ENCODE peak calls at places on chromosomes 4 and X, in four cellular contexts. F is HCT116, U is breast epithelium, X is K562. G is an unnamed sample.

GRCh38 chr4:141905751-141906150 is 269.4 kb downstream of the IL15 start:
- DNase-seq in X (no peak), F (no peak), U (no peak), G (no peak)

GRCh38 chr4:100357542-100357941 is 160.3 kb downstream of the EMCN start:
- DNase-seq in X (no peak), F (peak), U (no peak), G (no peak)

GRCh38 chr4:26217429-26217828 is 103.4 kb upstream of the RBPJ start:
- DNase-seq in F (no peak), X (no peak), U (no peak), G (no peak)

GRCh38 chr4:17368408-17368807 is 143.5 kb downstream of the QDPR start:
- DNase-seq in X (no peak), F (no peak), U (no peak), G (no peak)

GRCh38 chr4:138961687-138962086 is 53.9 kb upstream of the NOCT start:
- DNase-seq in X (no peak), F (no peak), U (no peak), G (no peak)

GRCh38 chr4:125315571-125316390 is 1.0 kb downstream of the FAT4 start:
- DNase-seq in U (no peak), F (no peak), X (no peak), G (peak)

GRCh38 chrX:52424658-52425057 is 55.8 kb downstream of the XAGE2 start:
- DNase-seq in X (no peak), U (no peak), F (no peak), G (no peak)

GRCh38 chr4:54661686-54662085 is 3.9 kb downstream of the KIT start:
- DNase-seq in F (no peak), X (no peak), U (no peak), G (no peak)

GRCh38 chr4:112564706-112565270 is 48.8 kb upstream of the NEUROG2 start:
- DNase-seq in F (no peak), U (no peak), X (no peak), G (no peak)

GRCh38 chr4:147927377-147928137 is 195.7 kb downstream of the ARHGAP10 start:
- DNase-seq in F (no peak), U (no peak), X (no peak), G (peak)

GRCh38 chr4:38223801-38224236 is 263.6 kb downstream of the PTTG2 start:
- DNase-seq in X (no peak), U (no peak), F (no peak), G (no peak)

GRCh38 chr4:38230121-38230728 is 270.0 kb downstream of the PTTG2 start:
- DNase-seq in X (peak), U (no peak), F (peak), G (no peak)

GRCh38 chr4:38223306-38223705 is 263.1 kb downstream of the PTTG2 start:
- DNase-seq in U (no peak), X (no peak), F (no peak), G (no peak)

GRCh38 chr4:38226170-38226569 is 266.0 kb downstream of the PTTG2 start:
- DNase-seq in U (no peak), F (no peak), X (no peak), G (no peak)

DNA sequence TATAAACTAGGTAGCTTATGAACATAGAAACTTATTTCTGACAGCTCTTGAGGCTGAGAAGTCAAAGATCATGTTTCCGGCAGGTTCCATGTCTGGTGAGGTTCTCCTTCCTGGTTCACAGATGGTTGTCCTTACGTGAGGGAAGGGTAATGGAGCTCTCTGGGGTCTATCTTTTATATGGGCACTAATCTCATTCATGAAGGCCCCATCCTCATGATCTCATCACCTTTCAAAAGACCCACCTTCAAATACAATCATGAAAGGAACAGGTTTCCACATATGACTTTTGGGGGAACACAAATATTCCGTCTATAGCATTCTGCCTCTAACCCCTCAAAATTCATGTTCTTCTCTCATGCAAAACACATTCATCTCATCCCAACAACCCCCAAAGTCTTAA is 264.7 kb downstream of the PTTG2 start:
- DNase-seq in F (no peak), X (no peak), U (no peak), G (no peak)
- H3K27ac ChIP-seq in F (no peak), X (no peak), U (no peak), G (no peak)

GRCh38 chrX:148593146-148593545 is 92.7 kb downstream of the AFF2 start:
- DNase-seq in F (no peak), U (no peak), X (no peak), G (no peak)
- TF ChIP-seq POLR2A in F (no peak), U (no peak), X (no peak), G (no peak)

DNA sequence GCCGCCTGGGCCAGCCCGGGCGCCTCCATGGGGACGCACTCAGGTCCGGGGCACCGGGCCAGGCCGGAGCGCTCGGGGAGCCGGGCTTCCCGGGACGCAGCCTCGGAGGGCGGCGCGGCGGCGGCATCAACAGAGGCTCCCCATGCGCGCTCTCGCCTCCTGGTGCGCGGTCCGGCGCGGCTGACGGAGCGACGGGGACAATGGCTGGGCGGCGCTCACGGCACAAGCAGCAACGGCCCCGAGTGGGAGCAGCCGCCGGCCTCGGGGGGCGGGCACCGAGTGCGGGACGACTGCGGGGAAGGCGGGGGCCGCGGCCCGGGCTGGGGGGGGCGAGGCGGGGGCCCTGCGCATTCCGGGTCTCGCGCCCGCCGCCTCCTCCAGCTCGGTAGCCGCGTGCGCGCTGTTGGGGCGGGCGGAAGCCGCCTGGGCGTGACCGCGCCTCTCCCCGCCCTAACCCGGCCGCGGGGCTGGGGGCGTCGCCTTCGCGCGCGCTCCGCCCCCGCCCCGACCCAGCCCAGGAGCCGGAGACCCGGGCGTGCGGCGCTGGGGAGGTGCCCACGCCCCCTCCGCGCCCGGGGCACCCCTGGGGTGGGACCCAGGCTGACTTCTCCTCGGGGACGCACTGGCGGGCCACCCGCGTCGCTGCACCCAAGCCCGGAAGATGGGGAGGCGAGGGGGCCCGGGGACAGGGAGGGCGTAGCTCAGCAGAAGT is at the start of gene PRKX:
- DNase-seq in X (peak), U (no peak), F (no peak), G (peak)
- TF ChIP-seq POLR2AphosphoS5 in X (peak), U (no peak), F (peak), G (no peak)

GRCh38 chr4:8348071-8348470 is 78.5 kb downstream of the HTRA3 start:
- DNase-seq in U (no peak), F (no peak), X (no peak), G (peak)
- H3K27ac ChIP-seq in U (no peak), F (no peak), X (no peak), G (no peak)

DNA sequence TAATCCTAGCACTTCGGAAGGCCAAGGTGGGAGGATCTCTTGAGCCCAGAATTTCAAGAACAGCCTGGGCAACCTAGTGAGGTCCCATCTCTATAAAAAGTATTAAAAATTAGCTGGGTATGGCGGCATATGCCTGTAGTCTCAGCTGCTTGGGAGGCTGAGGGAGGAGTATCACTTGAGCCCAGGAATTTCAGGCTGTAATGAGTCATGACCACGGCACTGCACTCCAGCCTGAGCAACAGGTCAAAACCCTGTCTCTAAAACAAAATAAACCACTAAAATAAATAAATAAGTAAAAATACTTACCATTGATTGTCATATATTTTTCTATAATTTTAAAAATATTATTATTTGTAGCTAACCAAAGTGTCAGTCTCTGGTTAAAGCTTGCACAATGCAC is 315.6 kb upstream of the SMIM31 start:
- DNase-seq in U (no peak), X (no peak), F (no peak), G (no peak)
- TF ChIP-seq POLR2A in U (no peak), X (no peak), F (no peak), G (no peak)